ENCODE peak calls at places on chromosome 6, in four cellular contexts. P is caudate nucleus; B is effector CD4-positive, alpha-beta T cell; K is cardiac fibroblast. R is an unnamed sample.

GRCh38 chr6:159973951-159974350 is 5.1 kb downstream of the IGF2R start:
- DNase-seq in P (no peak), K (peak), B (no peak), R (peak)

GRCh38 chr6:149176971-149177667 is 140.4 kb upstream of the TAB2 start:
- DNase-seq in K (no peak), B (no peak), P (no peak), R (no peak)

GRCh38 chr6:2782825-2783187 is 17.6 kb downstream of the WRNIP1 start:
- DNase-seq in K (no peak), P (no peak), B (no peak), R (no peak)

GRCh38 chr6:126605089-126605488 is 265.2 kb downstream of the CENPW start:
- DNase-seq in P (no peak), B (no peak), K (no peak), R (no peak)

GRCh38 chr6:89044988-89045387 is 35.6 kb upstream of the PNRC1 start:
- DNase-seq in B (no peak), P (no peak), K (no peak), R (no peak)

GRCh38 chr6:168028181-168028580 is 30.7 kb downstream of the KIF25 start:
- DNase-seq in B (no peak), K (no peak), P (no peak), R (no peak)

GRCh38 chr6:46199387-46199786 is 28.6 kb upstream of the ENPP5 start:
- DNase-seq in B (no peak), P (no peak), K (peak), R (no peak)

GRCh38 chr6:3504938-3505735 is 48.3 kb upstream of the SLC22A23 start:
- DNase-seq in P (no peak), K (no peak), B (no peak), R (no peak)

GRCh38 chr6:84416043-84416657 is 188.7 kb upstream of the CEP162 start:
- DNase-seq in P (no peak), B (no peak), K (no peak), R (no peak)

GRCh38 chr6:105363100-105363754 is 39.7 kb downstream of the PREP start:
- DNase-seq in P (no peak), B (no peak), K (peak), R (peak)

GRCh38 chr6:26545617-26546016 is 7.5 kb downstream of the HMGN4 start:
- DNase-seq in B (no peak), P (no peak), K (no peak), R (no peak)

GRCh38 chr6:158013904-158014504 is 32.3 kb downstream of the SYNJ2 start:
- DNase-seq in B (no peak), K (no peak), P (no peak), R (no peak)

GRCh38 chr6:129708496-129709216 is 1.3 kb downstream of the ARHGAP18 start:
- DNase-seq in B (no peak), K (no peak), P (no peak), R (peak)

R was measured in EH.